ENCODE peak calls at places on chromosomes 7 and 10, in seven cellular contexts. K is A549; H is uterus; L is CD4-positive, alpha-beta T cell; I is brain microvascular endothelial cell; N is foreskin keratinocyte; E is cardiac muscle cell. D is an unnamed sample.

GRCh38 chr7:134784251-134785049 is 5.0 kb downstream of the CALD1 start:
- DNase-seq in K (no peak), H (no peak), L (no peak), I (no peak), N (peak), E (no peak), D (no peak)

GRCh38 chr7:106260136-106260561 is 24.6 kb downstream of the NAMPT start:
- DNase-seq in K (no peak), H (no peak), L (no peak), I (no peak), N (no peak), E (no peak), D (no peak)

GRCh38 chr7:102236592-102237287 is 49.9 kb upstream of the SH2B2 start:
- DNase-seq in K (peak), H (peak), L (peak), I (peak), N (peak), E (peak), D (peak)

GRCh38 chr7:91020611-91021385 is 243.4 kb upstream of the FZD1 start:
- DNase-seq in K (no peak), H (no peak), L (no peak), I (peak), N (no peak), E (no peak), D (no peak)

GRCh38 chr7:35801392-35802101 is 690 bp downstream of the SEPTIN7 start:
- DNase-seq in K (peak), H (peak), L (peak), I (peak), N (peak), E (peak), D (peak)

GRCh38 chr7:104207348-104207730 is 474 bp downstream of the ORC5 start:
- DNase-seq in K (no peak), H (no peak), L (no peak), I (no peak), N (no peak), E (peak), D (no peak)

GRCh38 chr10:3785849-3786290 is 861 bp upstream of the KLF6 start:
- DNase-seq in K (no peak), H (peak), L (no peak), I (no peak), N (peak), E (peak), D (peak)

GRCh38 chr7:114450431-114450830 is 35.8 kb downstream of the FOXP2 start:
- DNase-seq in K (no peak), H (no peak), L (no peak), I (peak), N (no peak), E (no peak), D (no peak)

GRCh38 chr10:100743626-100744135 is 1.7 kb upstream of the PAX2 start:
- DNase-seq in K (peak), H (no peak), L (no peak), I (no peak), N (no peak), E (peak), D (peak)

GRCh38 chr10:72084094-72084459 is 4.3 kb downstream of the SPOCK2 start:
- DNase-seq in K (no peak), H (no peak), L (peak), I (no peak), N (no peak), E (no peak), D (no peak)

GRCh38 chr7:92720604-92721350 is 115.6 kb downstream of the CDK6 start:
- DNase-seq in K (no peak), H (no peak), L (no peak), I (no peak), N (no peak), E (no peak), D (no peak)

GRCh38 chr10:26417136-26417535 is 21.0 kb upstream of the APBB1IP start:
- DNase-seq in K (no peak), H (no peak), L (no peak), I (no peak), N (no peak), E (no peak), D (no peak)

GRCh38 chr10:6108631-6109443 is 20.0 kb downstream of the RBM17 start:
- DNase-seq in K (peak), H (no peak), L (no peak), I (no peak), N (peak), E (peak), D (no peak)

GRCh38 chr10:35874326-35875070 is 232.4 kb upstream of the FZD8 start:
- DNase-seq in K (no peak), H (no peak), L (no peak), I (no peak), N (no peak), E (no peak), D (no peak)

GRCh38 chr7:130352335-130353074 is 7.9 kb downstream of the CPA5 start:
- DNase-seq in K (no peak), H (no peak), L (no peak), I (peak), N (peak), E (peak), D (no peak)

GRCh38 chr7:14210075-14210474 is 220.6 kb upstream of the ETV1 start:
- DNase-seq in K (no peak), H (no peak), L (no peak), I (no peak), N (no peak), E (no peak), D (no peak)

GRCh38 chr7:92758796-92759431 is 77.5 kb downstream of the CDK6 start:
- DNase-seq in K (no peak), H (no peak), L (no peak), I (no peak), N (no peak), E (no peak), D (no peak)

GRCh38 chr10:61898435-61898778 is 3.1 kb upstream of the ARID5B start:
- DNase-seq in K (no peak), H (no peak), L (no peak), I (no peak), N (no peak), E (no peak), D (no peak)

GRCh38 chr10:61897671-61898434 is 3.6 kb upstream of the ARID5B start:
- DNase-seq in K (peak), H (peak), L (no peak), I (peak), N (peak), E (peak), D (peak)

GRCh38 chr10:61895898-61896605 is 5.4 kb upstream of the ARID5B start:
- DNase-seq in K (no peak), H (no peak), L (no peak), I (no peak), N (no peak), E (no peak), D (no peak)

GRCh38 chr10:61899045-61899444 is 2.5 kb upstream of the ARID5B start:
- DNase-seq in K (no peak), H (no peak), L (no peak), I (peak), N (peak), E (peak), D (no peak)

DNA sequence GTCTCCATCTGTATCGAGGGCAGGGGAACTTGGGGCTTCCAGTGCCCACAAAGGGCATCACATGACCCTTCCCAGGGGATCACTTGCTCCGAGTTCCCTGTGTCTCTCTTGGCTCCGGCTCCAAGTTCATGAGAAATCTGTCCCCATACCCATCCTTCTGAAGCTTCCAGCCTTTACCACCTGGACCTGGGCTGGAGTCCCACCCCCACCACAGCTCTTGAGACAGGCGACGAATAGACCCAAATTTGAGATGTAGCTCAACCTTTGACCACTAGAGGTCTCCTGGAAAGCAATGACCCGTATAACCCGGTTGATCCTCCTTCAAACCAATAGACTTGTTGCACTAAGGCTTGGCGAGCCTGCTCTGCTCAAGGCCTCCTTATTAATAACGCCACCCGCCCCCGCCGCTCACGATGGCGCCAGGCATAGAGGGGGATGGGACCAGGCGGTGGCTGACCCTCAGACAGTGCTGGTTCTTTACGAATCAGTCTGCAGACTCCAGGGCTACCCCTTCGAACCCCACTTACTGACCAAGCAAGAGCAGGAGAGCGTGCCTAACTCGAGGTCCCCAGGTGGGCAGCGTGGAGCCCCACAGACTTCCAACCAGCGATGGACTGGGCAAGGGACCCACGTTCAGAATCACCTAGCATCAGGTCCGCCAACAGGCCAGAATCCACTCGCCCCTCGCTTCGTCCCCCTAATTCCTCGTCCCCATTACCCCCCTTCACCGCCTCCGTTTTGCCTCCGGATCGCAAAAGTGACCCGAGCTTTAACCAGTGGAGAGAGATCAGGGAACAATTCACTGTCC is 4.4 kb upstream of the ARID5B start:
- DNase-seq in K (peak), H (peak), L (peak), I (peak), N (peak), E (peak), D (peak)
- H3K27ac ChIP-seq in K (peak), H (peak), L (no peak), I (no peak), N (no peak), E (no peak), D (peak)

GRCh38 chr10:89475137-89475536 is 60.3 kb downstream of the SLC16A12 start:
- DNase-seq in K (no peak), H (no peak), L (no peak), I (no peak), N (no peak), E (no peak), D (no peak)
- H3K27ac ChIP-seq in K (peak), H (peak), L (no peak), I (peak), N (no peak), E (peak), D (no peak)

GRCh38 chr7:108178393-108178792 is 48.2 kb upstream of the LAMB4 start:
- DNase-seq in K (no peak), H (no peak), L (no peak), I (no peak), N (peak), E (no peak), D (no peak)

DNA sequence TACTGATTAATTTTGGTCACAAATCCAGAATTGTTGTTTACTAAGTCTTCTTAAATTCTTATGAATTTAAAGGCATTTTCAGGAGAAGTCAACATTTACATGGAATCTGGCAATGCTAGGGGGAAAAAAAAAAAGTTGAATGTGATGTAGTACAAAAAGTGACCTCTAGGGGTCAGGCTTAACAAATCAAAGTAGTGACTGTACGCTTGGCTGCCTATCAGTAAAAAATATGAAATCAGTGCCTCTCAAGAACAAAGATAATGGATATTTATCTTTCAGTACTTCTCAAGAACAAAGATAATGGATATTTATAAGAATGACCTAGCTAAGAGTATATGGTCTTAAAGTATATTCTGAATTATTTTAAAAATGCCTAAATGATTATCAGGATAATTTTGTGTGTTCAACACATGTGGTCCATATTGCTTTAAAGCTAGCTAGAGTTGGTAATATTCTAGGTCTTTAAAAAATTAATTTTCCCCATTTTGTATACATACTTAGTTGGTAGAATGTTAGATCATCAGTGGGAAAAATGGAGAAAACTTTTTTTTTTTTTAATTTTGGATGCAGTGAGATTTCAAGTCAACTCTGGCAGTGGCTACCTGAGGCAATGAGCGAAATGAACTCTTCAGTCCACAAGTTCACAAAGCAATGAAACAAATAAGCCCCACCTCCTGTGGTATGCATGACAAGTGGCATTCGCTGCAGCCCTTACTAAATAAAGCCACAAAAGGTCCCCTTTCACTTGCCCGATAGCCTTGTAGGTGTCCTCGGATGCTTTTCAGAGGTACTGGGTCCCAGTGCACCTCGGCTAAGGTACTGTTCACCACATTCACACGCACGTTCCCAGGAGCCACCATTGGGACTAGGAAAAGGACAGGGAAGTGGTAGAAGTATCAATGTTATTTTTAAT is 51.2 kb upstream of the LAMB4 start:
- DNase-seq in K (peak), H (no peak), L (no peak), I (peak), N (peak), E (peak), D (no peak)
- H3K27ac ChIP-seq in K (peak), H (no peak), L (no peak), I (no peak), N (no peak), E (no peak), D (no peak)

GRCh38 chr7:132804849-132805485 is 228.7 kb upstream of the PLXNA4 start:
- DNase-seq in K (no peak), H (no peak), L (no peak), I (no peak), N (no peak), E (no peak), D (no peak)
- H3K27ac ChIP-seq in K (no peak), H (no peak), L (no peak), I (no peak), N (no peak), E (no peak), D (no peak)

GRCh38 chr10:129523723-129524316 is 56.8 kb downstream of the MGMT start:
- DNase-seq in K (no peak), H (no peak), L (no peak), I (no peak), N (no peak), E (no peak), D (no peak)

GRCh38 chr10:129520440-129521080 is 53.5 kb downstream of the MGMT start:
- DNase-seq in K (no peak), H (no peak), L (no peak), I (no peak), N (no peak), E (no peak), D (no peak)

GRCh38 chr10:129523031-129523722 is 56.1 kb downstream of the MGMT start:
- DNase-seq in K (no peak), H (no peak), L (no peak), I (no peak), N (no peak), E (no peak), D (no peak)

GRCh38 chr10:129521161-129522025 is 54.4 kb downstream of the MGMT start:
- DNase-seq in K (no peak), H (no peak), L (no peak), I (no peak), N (no peak), E (no peak), D (no peak)

DNA sequence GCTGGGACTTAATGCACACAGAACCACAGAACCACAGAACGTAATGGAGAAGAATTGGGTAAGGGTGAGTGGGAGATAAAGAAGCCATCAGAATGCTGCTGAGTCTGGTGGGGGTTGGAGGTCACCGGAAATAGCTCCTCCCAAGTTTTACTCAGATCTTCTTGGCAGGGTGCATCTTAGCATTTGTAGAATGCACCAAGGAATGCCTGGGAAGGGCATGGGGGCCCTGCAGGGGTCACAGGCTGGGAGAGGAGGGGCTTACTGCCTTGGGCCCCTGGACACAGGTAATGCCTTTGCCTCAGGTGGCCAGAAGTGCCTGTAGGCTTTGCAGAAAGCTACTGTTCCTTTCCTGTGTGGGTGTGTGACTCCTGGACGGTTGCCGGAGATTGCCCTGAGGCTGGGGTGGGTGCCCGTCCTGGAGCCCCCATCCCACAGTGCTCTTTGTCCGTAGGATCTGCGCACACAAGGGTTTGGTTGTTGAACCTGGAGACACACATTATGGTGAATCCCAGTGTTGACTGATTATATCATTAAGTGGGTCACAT is 55.1 kb downstream of the MGMT start:
- DNase-seq in K (no peak), H (no peak), L (no peak), I (no peak), N (no peak), E (no peak), D (no peak)
- H3K27ac ChIP-seq in K (no peak), H (no peak), L (no peak), I (no peak), N (no peak), E (no peak), D (no peak)

D was measured in caudate nucleus.